ENCODE peak calls at places on chromosome 1, in six cellular contexts. G is substantia nigra, E is ovary, Q is heart right ventricle, F is iris pigment epithelial cell, J is renal cortical epithelial cell. Y is an unnamed sample.

GRCh38 chr1:228032041-228032440 is 25.2 kb downstream of the WNT3A start:
- DNase-seq in G (no peak), E (no peak), Q (no peak), F (no peak), J (no peak), Y (no peak)

GRCh38 chr1:7469255-7469938 is 301.7 kb upstream of the VAMP3 start:
- DNase-seq in G (no peak), E (no peak), Q (no peak), F (peak), J (peak), Y (no peak)

GRCh38 chr1:202561726-202562442 is 148.4 kb downstream of the SYT2 start:
- DNase-seq in G (no peak), E (no peak), Q (no peak), F (no peak), J (no peak), Y (no peak)

GRCh38 chr1:8517579-8518489 is 199.9 kb downstream of the SLC45A1 start:
- DNase-seq in G (no peak), E (no peak), Q (no peak), F (peak), J (peak), Y (no peak)

GRCh38 chr1:78091215-78091813 is 45.5 kb downstream of the GIPC2 start:
- DNase-seq in G (no peak), E (no peak), Q (no peak), F (no peak), J (no peak), Y (no peak)

GRCh38 chr1:55428944-55429931 is 214.1 kb upstream of the USP24 start:
- DNase-seq in G (no peak), E (peak), Q (peak), F (peak), J (peak), Y (no peak)

GRCh38 chr1:51926171-51926812 is 47.8 kb upstream of the NRDC start:
- DNase-seq in G (no peak), E (no peak), Q (no peak), F (peak), J (peak), Y (no peak)

GRCh38 chr1:223664106-223664505 is 1.4 kb downstream of the CAPN8 start:
- DNase-seq in G (no peak), E (no peak), Q (no peak), F (no peak), J (no peak), Y (no peak)

GRCh38 chr1:66364578-66365391 is 169.2 kb upstream of the SGIP1 start:
- DNase-seq in G (no peak), E (no peak), Q (no peak), F (peak), J (no peak), Y (no peak)